ENCODE peak calls at places on chromosomes 13 and 19, in four cellular contexts. N is IMR-90, K is mesendoderm, Y is skeletal muscle cell. X is an unnamed sample.

GRCh38 chr19:29121684-29122083 is 91.3 kb downstream of the UQCRFS1 start:
- DNase-seq in K (peak), Y (no peak), N (no peak), X (no peak)

GRCh38 chr13:28204690-28205443 is 66.5 kb downstream of the PAN3 start:
- DNase-seq in N (no peak), Y (no peak), K (no peak), X (no peak)

GRCh38 chr13:29868581-29868980 is 18.2 kb upstream of the UBL3 start:
- DNase-seq in N (no peak), Y (no peak), K (no peak), X (no peak)

GRCh38 chr19:45063851-45064801 is 12.2 kb downstream of the ZNF296 start:
- DNase-seq in K (no peak), N (no peak), Y (no peak), X (no peak)

GRCh38 chr13:78239681-78240080 is 321.1 kb upstream of the EDNRB start:
- DNase-seq in N (peak), K (peak), Y (no peak), X (peak)

GRCh38 chr19:47111081-47111589 is 2.4 kb downstream of the ZC3H4 start:
- DNase-seq in Y (no peak), K (no peak), N (no peak), X (no peak)

GRCh38 chr13:98199480-98199879 is 22.4 kb upstream of the RNF113B start:
- DNase-seq in K (peak), Y (no peak), N (peak), X (no peak)

GRCh38 chr13:91014696-91015095 is 332.8 kb upstream of the MIR17HG start:
- DNase-seq in K (no peak), N (no peak), Y (peak), X (no peak)

GRCh38 chr19:39845172-39845571 is 1.0 kb downstream of the FBL start:
- DNase-seq in N (no peak), K (no peak), Y (no peak), X (no peak)

GRCh38 chr19:39841041-39841440 is 5.1 kb downstream of the FBL start:
- DNase-seq in Y (no peak), K (no peak), N (no peak), X (no peak)

GRCh38 chr19:39840492-39840891 is 5.7 kb downstream of the FBL start:
- DNase-seq in Y (no peak), N (no peak), K (no peak), X (no peak)

GRCh38 chr19:39843919-39844793 is 2.0 kb downstream of the FBL start:
- DNase-seq in N (peak), K (peak), Y (no peak), X (peak)

GRCh38 chr19:39842693-39843435 is 3.3 kb downstream of the FBL start:
- DNase-seq in K (no peak), Y (no peak), N (no peak), X (no peak)
- H3K4me3 ChIP-seq in K (no peak), Y (no peak), N (no peak), X (no peak)

GRCh38 chr19:3368441-3368795 is 2.0 kb downstream of the NFIC start:
- DNase-seq in K (no peak), N (no peak), Y (no peak), X (no peak)
- H3K4me3 ChIP-seq in K (no peak), N (peak), Y (peak), X (peak)

DNA sequence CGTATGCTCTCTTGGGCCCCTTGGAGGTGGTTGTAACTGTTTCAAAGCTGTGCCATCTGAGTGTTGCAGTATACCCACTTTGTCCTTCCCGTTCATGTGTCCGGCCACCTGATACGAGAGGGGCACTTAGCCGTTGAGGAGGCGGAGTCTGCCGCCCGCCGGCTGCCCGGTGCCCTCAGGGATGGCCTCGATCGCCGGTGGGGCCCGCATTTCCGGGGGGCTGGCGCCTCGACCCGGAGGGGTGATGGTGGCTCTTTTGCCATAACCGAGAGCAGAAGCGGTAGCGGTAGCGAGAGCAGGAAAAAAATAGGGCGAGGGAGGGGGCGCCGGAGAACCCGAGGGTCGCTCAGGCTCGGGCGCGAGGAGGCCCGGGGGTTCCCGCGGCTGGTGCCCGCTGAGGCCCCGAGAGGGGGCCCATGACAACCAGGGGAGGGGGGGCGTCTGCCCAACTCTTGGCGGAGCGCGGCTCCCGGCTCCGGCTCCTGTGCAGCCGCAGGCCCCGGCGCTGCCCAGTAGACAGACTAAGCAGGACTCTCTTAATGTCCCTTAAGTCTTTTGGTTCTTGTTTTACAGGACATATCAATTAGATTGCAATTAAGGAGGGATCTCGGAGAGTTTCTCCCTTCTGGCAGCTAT is 342.7 kb upstream of the SGCG start:
- DNase-seq in N (no peak), Y (no peak), K (no peak), X (no peak)
- H3K4me3 ChIP-seq in N (no peak), Y (peak), K (no peak), X (no peak)

GRCh38 chr19:50148528-50148927 is 14.6 kb downstream of the IZUMO2 start:
- DNase-seq in N (no peak), Y (no peak), K (no peak), X (no peak)
- H3K4me3 ChIP-seq in N (no peak), Y (no peak), K (no peak), X (peak)

GRCh38 chr13:33722216-33722900 is 95.6 kb upstream of the RFC3 start:
- DNase-seq in K (no peak), N (peak), Y (no peak), X (no peak)
- H3K4me3 ChIP-seq in K (no peak), N (no peak), Y (no peak), X (no peak)

DNA sequence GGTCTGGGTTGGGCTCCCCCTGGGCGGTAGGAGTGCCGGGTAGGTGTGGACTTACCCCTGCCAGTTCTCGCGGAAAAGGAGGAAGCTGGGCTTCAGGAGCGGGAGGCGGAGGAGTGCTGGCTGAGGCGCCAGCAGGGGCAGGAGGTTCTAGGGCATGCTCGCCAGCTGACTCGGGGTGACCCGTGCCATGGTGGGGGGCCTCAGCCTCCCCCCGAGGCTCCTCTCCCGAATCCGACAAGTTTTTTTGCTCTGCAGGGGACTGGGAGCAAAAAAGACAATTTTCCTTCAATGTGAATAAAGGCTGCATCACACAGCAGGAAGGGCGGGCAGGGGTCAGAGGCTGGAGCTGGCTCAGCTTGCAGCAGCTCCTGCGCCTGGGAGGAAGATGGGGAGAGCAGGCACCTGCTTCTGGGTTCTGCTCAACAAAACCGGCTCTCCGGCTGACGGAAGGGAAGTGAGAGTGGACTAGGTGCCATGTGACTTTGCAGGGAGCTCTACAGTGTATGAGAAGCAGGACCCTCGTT is 26.5 kb downstream of the RANBP3 start:
- DNase-seq in Y (no peak), K (peak), N (no peak), X (no peak)
- H3K4me3 ChIP-seq in Y (no peak), K (no peak), N (no peak), X (no peak)

GRCh38 chr19:13882841-13883240 is 5.9 kb downstream of the NANOS3 start:
- DNase-seq in K (no peak), Y (no peak), N (no peak), X (peak)

GRCh38 chr19:13881692-13882418 is 4.9 kb downstream of the NANOS3 start:
- DNase-seq in N (peak), K (peak), Y (no peak), X (no peak)

GRCh38 chr19:13881231-13881691 is 4.3 kb downstream of the NANOS3 start:
- DNase-seq in K (peak), N (peak), Y (peak), X (no peak)

GRCh38 chr19:13882419-13882795 is 5.5 kb downstream of the NANOS3 start:
- DNase-seq in K (no peak), N (no peak), Y (no peak), X (no peak)

GRCh38 chr19:13880059-13880672 is 3.2 kb downstream of the NANOS3 start:
- DNase-seq in N (peak), K (peak), Y (peak), X (peak)
- H3K4me3 ChIP-seq in N (no peak), K (no peak), Y (peak), X (no peak)

DNA sequence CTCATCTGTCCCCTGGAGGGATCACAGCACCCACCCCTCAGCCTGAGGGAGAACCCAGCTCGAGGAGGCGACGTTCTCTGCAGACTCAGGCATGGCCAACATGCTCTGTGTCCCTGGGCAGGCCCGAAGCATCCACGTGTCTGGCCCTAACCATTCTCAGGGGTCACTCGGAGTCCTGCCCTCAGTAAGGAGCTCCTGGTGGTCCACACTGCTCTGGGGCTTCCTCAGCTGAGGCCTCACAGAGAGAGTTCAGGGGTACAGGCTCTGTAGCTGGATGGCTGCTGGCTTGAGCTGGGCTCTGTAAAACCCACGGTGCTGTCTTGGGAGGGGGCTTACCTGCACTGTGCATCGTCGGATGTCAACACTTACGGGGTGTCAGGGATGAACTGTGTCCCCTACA is 4.4 kb upstream of the SIGLEC8 start:
- DNase-seq in K (no peak), N (no peak), Y (no peak), X (no peak)
- H3K4me3 ChIP-seq in K (no peak), N (no peak), Y (no peak), X (no peak)

GRCh38 chr19:40642062-40642706 is 41.0 kb downstream of the LTBP4 start:
- DNase-seq in N (no peak), Y (no peak), K (no peak), X (no peak)

GRCh38 chr19:40639638-40639982 is 38.4 kb downstream of the LTBP4 start:
- DNase-seq in N (no peak), K (no peak), Y (no peak), X (no peak)

GRCh38 chr19:40640744-40641143 is 39.6 kb downstream of the LTBP4 start:
- DNase-seq in Y (no peak), K (no peak), N (peak), X (no peak)

GRCh38 chr19:40641306-40641705 is 40.1 kb downstream of the LTBP4 start:
- DNase-seq in N (no peak), Y (no peak), K (no peak), X (no peak)

DNA sequence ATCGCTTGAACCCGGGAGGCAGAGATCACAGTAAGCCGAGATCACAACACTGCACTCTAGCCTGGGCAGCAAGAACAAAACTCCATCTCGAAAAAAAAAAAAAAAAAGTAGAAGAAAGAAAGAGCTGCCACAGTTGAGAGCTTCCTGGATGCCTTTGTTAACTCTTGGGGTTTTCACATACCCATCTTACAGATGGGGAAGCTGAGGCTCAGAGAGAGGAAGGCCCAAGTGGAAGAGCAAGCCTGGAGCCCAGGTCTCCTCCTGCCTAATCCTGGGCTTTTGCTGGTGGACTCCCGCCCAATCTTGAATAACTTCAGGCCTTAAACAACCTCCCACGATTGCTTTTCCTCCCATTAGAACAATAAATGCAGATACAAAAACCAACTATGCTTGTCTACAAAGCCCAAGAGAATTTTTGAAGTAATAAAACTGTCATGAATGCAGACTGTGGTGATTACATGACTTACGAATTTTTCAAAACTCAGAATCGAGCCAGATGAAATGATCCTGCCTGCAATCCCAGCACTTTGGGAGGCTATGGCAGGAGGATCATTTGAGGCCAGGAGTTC is 41.7 kb downstream of the LTBP4 start:
- DNase-seq in Y (no peak), K (no peak), N (no peak), X (no peak)
- H3K4me3 ChIP-seq in Y (no peak), K (no peak), N (no peak), X (no peak)

DNA sequence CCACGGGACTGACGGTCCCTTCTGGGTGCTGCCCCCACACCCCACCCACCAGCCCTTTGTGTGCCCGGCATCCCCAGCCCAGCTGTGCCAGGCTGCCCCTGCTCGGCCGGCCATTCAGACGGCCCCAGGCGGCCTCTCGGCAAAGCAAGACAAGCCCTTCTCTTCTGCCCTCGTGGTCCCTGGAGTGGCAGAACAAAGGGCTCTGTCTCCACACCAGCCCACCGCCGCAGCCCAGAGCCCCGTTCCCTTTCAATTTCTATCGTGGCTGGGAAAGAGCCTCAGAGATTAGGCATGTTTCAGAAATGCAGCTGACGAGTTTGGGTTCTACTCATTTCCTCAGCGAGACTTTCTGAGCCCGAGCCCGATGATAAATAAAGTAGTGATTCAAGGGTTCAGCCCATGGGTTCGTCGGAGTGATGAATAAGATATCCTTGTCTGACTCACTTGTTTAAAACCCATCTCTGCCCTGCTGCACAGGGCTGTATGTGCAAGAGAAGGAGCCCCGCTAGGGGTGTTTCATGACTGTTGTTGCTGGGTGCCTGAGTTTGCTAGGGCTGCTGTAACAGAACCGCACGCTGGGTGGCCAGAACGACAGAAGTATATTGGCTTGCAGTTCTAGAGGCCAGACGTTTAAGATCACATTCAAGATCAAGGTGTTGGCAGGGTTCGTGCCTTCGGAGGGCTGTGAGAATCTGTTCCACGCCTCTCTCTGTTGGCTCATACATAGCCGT is 4.3 kb downstream of the MYO9B start:
- DNase-seq in K (no peak), Y (peak), N (peak), X (peak)
- H3K4me3 ChIP-seq in K (no peak), Y (peak), N (peak), X (peak)

X was measured in epithelial cell of esophagus.